ENCODE peak calls at places on chromosomes 13 and 19, in four cellular contexts. One of them, this sample, is unnamed.

GRCh38 chr19:30854661-30855060 is 482.5 kb downstream of the ZNF536 start:
- DNase-seq in stimulated activated naive CD4-positive, alpha-beta T cell: no peak
- DNase-seq in iPS-NIHi11: no peak
- DNase-seq in pancreas: no peak
- DNase-seq in this sample: peak

GRCh38 chr13:114118086-114118762 is 14.2 kb downstream of the RASA3 start:
- DNase-seq in stimulated activated naive CD4-positive, alpha-beta T cell: no peak
- DNase-seq in pancreas: peak
- DNase-seq in iPS-NIHi11: no peak
- DNase-seq in this sample: no peak

GRCh38 chr13:45718063-45718462 is 15.9 kb downstream of the CBY2 start:
- DNase-seq in iPS-NIHi11: peak
- DNase-seq in stimulated activated naive CD4-positive, alpha-beta T cell: no peak
- DNase-seq in pancreas: no peak
- DNase-seq in this sample: no peak

GRCh38 chr19:37932985-37933953 is 26.3 kb downstream of the SIPA1L3 start:
- DNase-seq in stimulated activated naive CD4-positive, alpha-beta T cell: no peak
- DNase-seq in pancreas: peak
- DNase-seq in iPS-NIHi11: peak
- DNase-seq in this sample: no peak

GRCh38 chr19:40443930-40444180 is 280 bp downstream of the SERTAD3 start:
- DNase-seq in stimulated activated naive CD4-positive, alpha-beta T cell: no peak
- DNase-seq in pancreas: no peak
- DNase-seq in iPS-NIHi11: peak
- DNase-seq in this sample: no peak

GRCh38 chr19:5103061-5103701 is 134.3 kb downstream of the KDM4B start:
- DNase-seq in pancreas: peak
- DNase-seq in iPS-NIHi11: no peak
- DNase-seq in stimulated activated naive CD4-positive, alpha-beta T cell: no peak
- DNase-seq in this sample: no peak

GRCh38 chr13:108926848-108927247 is 297.4 kb downstream of the MYO16 start:
- DNase-seq in iPS-NIHi11: no peak
- DNase-seq in stimulated activated naive CD4-positive, alpha-beta T cell: no peak
- DNase-seq in pancreas: no peak
- DNase-seq in this sample: no peak

GRCh38 chr19:47848871-47849473 is 10.1 kb upstream of the TPRX2 start:
- DNase-seq in stimulated activated naive CD4-positive, alpha-beta T cell: peak
- DNase-seq in pancreas: no peak
- DNase-seq in iPS-NIHi11: peak
- DNase-seq in this sample: no peak

GRCh38 chr13:94291631-94292322 is 187.7 kb downstream of the DCT start:
- DNase-seq in iPS-NIHi11: no peak
- DNase-seq in pancreas: no peak
- DNase-seq in stimulated activated naive CD4-positive, alpha-beta T cell: no peak
- DNase-seq in this sample: no peak

GRCh38 chr19:10639836-10640235 is 14.3 kb upstream of the ILF3 start:
- DNase-seq in stimulated activated naive CD4-positive, alpha-beta T cell: no peak
- DNase-seq in iPS-NIHi11: no peak
- DNase-seq in pancreas: no peak
- DNase-seq in this sample: no peak

GRCh38 chr13:112713517-112714253 is 23.8 kb downstream of the ATP11A start:
- DNase-seq in pancreas: no peak
- DNase-seq in iPS-NIHi11: no peak
- DNase-seq in stimulated activated naive CD4-positive, alpha-beta T cell: no peak
- DNase-seq in this sample: no peak

GRCh38 chr13:43489168-43489730 is 297.5 kb downstream of the ENOX1 start:
- DNase-seq in iPS-NIHi11: no peak
- DNase-seq in stimulated activated naive CD4-positive, alpha-beta T cell: no peak
- DNase-seq in pancreas: no peak
- DNase-seq in this sample: no peak

GRCh38 chr19:34601071-34601470 is 75.9 kb downstream of the SCGB2B2 start:
- DNase-seq in pancreas: no peak
- DNase-seq in iPS-NIHi11: no peak
- DNase-seq in stimulated activated naive CD4-positive, alpha-beta T cell: no peak
- DNase-seq in this sample: no peak

GRCh38 chr13:67518785-67519184 is 288.6 kb upstream of the PCDH9 start:
- DNase-seq in iPS-NIHi11: peak
- DNase-seq in stimulated activated naive CD4-positive, alpha-beta T cell: no peak
- DNase-seq in pancreas: no peak
- DNase-seq in this sample: no peak

GRCh38 chr19:6801397-6802086 is 29.0 kb downstream of the VAV1 start:
- DNase-seq in iPS-NIHi11: no peak
- DNase-seq in stimulated activated naive CD4-positive, alpha-beta T cell: peak
- DNase-seq in pancreas: peak
- DNase-seq in this sample: peak

GRCh38 chr19:31334849-31335624 is 14.2 kb downstream of the TSHZ3 start:
- DNase-seq in iPS-NIHi11: no peak
- DNase-seq in pancreas: no peak
- DNase-seq in stimulated activated naive CD4-positive, alpha-beta T cell: no peak
- DNase-seq in this sample: no peak

GRCh38 chr13:65460136-65460535 is 1770.0 kb downstream of the PCDH9 start:
- DNase-seq in stimulated activated naive CD4-positive, alpha-beta T cell: no peak
- DNase-seq in iPS-NIHi11: no peak
- DNase-seq in pancreas: no peak
- DNase-seq in this sample: no peak

GRCh38 chr19:1805401-1806183 is 6.5 kb downstream of the ATP8B3 start:
- DNase-seq in pancreas: no peak
- DNase-seq in stimulated activated naive CD4-positive, alpha-beta T cell: no peak
- DNase-seq in iPS-NIHi11: no peak
- DNase-seq in this sample: no peak

GRCh38 chr19:45364696-45365095 is 5.7 kb downstream of the ERCC2 start:
- DNase-seq in iPS-NIHi11: peak
- DNase-seq in pancreas: no peak
- DNase-seq in stimulated activated naive CD4-positive, alpha-beta T cell: no peak
- DNase-seq in this sample: no peak

GRCh38 chr13:87671031-87671823 is at the start of gene SLITRK5:
- DNase-seq in stimulated activated naive CD4-positive, alpha-beta T cell: no peak
- DNase-seq in iPS-NIHi11: peak
- DNase-seq in pancreas: peak
- DNase-seq in this sample: peak

GRCh38 chr19:46493236-46494114 is 2.2 kb downstream of the PNMA8B start:
- DNase-seq in stimulated activated naive CD4-positive, alpha-beta T cell: no peak
- DNase-seq in iPS-NIHi11: peak
- DNase-seq in pancreas: no peak
- DNase-seq in this sample: no peak

GRCh38 chr19:46508206-46508605 is 12.5 kb upstream of the PNMA8B start:
- DNase-seq in stimulated activated naive CD4-positive, alpha-beta T cell: no peak
- DNase-seq in iPS-NIHi11: no peak
- DNase-seq in pancreas: no peak
- DNase-seq in this sample: no peak

GRCh38 chr13:37097008-37097579 is 8.4 kb downstream of the CSNK1A1L start:
- DNase-seq in pancreas: no peak
- DNase-seq in stimulated activated naive CD4-positive, alpha-beta T cell: no peak
- DNase-seq in iPS-NIHi11: no peak
- DNase-seq in this sample: no peak

GRCh38 chr19:3656073-3656746 is 29.6 kb upstream of the CACTIN start:
- DNase-seq in iPS-NIHi11: peak
- DNase-seq in stimulated activated naive CD4-positive, alpha-beta T cell: no peak
- DNase-seq in pancreas: no peak
- DNase-seq in this sample: no peak

GRCh38 chr13:110156186-110157065 is 150.5 kb downstream of the COL4A1 start:
- DNase-seq in stimulated activated naive CD4-positive, alpha-beta T cell: no peak
- DNase-seq in iPS-NIHi11: no peak
- DNase-seq in pancreas: no peak
- DNase-seq in this sample: no peak

GRCh38 chr19:1407662-1408299 is 395 bp downstream of the DAZAP1 start:
- DNase-seq in pancreas: peak
- DNase-seq in stimulated activated naive CD4-positive, alpha-beta T cell: peak
- DNase-seq in iPS-NIHi11: no peak
- DNase-seq in this sample: no peak

GRCh38 chr19:53849237-53849676 is 18.4 kb upstream of the MYADM start:
- DNase-seq in stimulated activated naive CD4-positive, alpha-beta T cell: no peak
- DNase-seq in iPS-NIHi11: no peak
- DNase-seq in pancreas: no peak
- DNase-seq in this sample: no peak

GRCh38 chr13:79946556-79946955 is 394.4 kb downstream of the SPRY2 start:
- DNase-seq in iPS-NIHi11: no peak
- DNase-seq in pancreas: no peak
- DNase-seq in stimulated activated naive CD4-positive, alpha-beta T cell: no peak
- DNase-seq in this sample: no peak

GRCh38 chr19:17671906-17672305 is 16.2 kb downstream of the UNC13A start:
- DNase-seq in stimulated activated naive CD4-positive, alpha-beta T cell: no peak
- DNase-seq in iPS-NIHi11: peak
- DNase-seq in pancreas: no peak
- DNase-seq in this sample: no peak

GRCh38 chr19:39031368-39032163 is 783 bp downstream of the FBXO27 start:
- DNase-seq in iPS-NIHi11: peak
- DNase-seq in pancreas: peak
- DNase-seq in stimulated activated naive CD4-positive, alpha-beta T cell: peak
- DNase-seq in this sample: peak

GRCh38 chr19:51468545-51468920 is 9.8 kb upstream of the CEACAM18 start:
- DNase-seq in stimulated activated naive CD4-positive, alpha-beta T cell: no peak
- DNase-seq in iPS-NIHi11: no peak
- DNase-seq in pancreas: no peak
- DNase-seq in this sample: no peak

GRCh38 chr19:38662508-38663155 is 15.2 kb downstream of the ACTN4 start:
- DNase-seq in pancreas: no peak
- DNase-seq in iPS-NIHi11: no peak
- DNase-seq in stimulated activated naive CD4-positive, alpha-beta T cell: no peak
- DNase-seq in this sample: no peak

This sample was measured in esophagus muscularis mucosa.